ENCODE peak calls at places on chromosomes 7 and 10, in ten cellular contexts. C, W, K, T, O, M, G, E, V and R are unnamed samples.

GRCh38 chr7:139490130-139490529 is 6.7 kb upstream of the KLRG2 start:
- DNase-seq in T (no peak), W (peak; percentile 44), O (no peak), M (peak; percentile 57), K (no peak), V (no peak), G (no peak), E (no peak), C (no peak), R (no peak)

GRCh38 chr10:12876266-12876665 is 125.2 kb downstream of the CCDC3 start:
- DNase-seq in E (no peak), V (no peak), M (no peak), O (no peak), G (no peak), K (no peak), T (no peak), W (no peak), C (no peak), R (no peak)

GRCh38 chr10:17249820-17250219 is 21.8 kb downstream of the VIM start:
- DNase-seq in O (no peak), G (no peak), K (no peak), M (no peak), W (no peak), V (no peak), C (no peak), E (no peak), T (no peak), R (no peak)

GRCh38 chr10:14543048-14543903 is 212.6 kb upstream of the FRMD4A start:
- DNase-seq in O (no peak), T (no peak), C (peak; percentile 38), E (no peak), K (no peak), G (no peak), W (no peak), M (no peak), V (no peak), R (no peak)

GRCh38 chr10:117616179-117616578 is 73.6 kb downstream of the EMX2 start:
- DNase-seq in W (no peak), C (no peak), M (no peak), G (no peak), O (no peak), V (no peak), T (no peak), K (no peak), E (no peak), R (no peak)

GRCh38 chr10:128069351-128070051 is 56.7 kb downstream of the MKI67 start:
- DNase-seq in M (peak; percentile 47), O (peak; percentile 36), G (peak; percentile 57), K (no peak), T (peak; percentile 60), C (peak; percentile 81), E (no peak), W (peak; percentile 60), V (peak; percentile 72), R (peak; percentile 63)

GRCh38 chr7:142870575-142871259 is 14.8 kb downstream of the TRPV6 start:
- DNase-seq in T (no peak), K (no peak), W (no peak), O (no peak), M (no peak), C (no peak), V (no peak), E (no peak), G (no peak), R (no peak)

GRCh38 chr7:5417106-5418071 is 6.2 kb downstream of the TNRC18 start:
- DNase-seq in M (no peak), G (no peak), T (no peak), E (no peak), O (no peak), C (no peak), V (no peak), K (no peak), W (no peak), R (no peak)

GRCh38 chr7:96708872-96709271 is 774 bp downstream of the SEM1 start:
- DNase-seq in W (no peak), E (no peak), M (no peak), V (no peak), T (no peak), G (no peak), K (no peak), O (no peak), C (no peak), R (no peak)

GRCh38 chr7:22356855-22357310 is at the start of gene RAPGEF5:
- DNase-seq in M (no peak), E (no peak), C (peak; percentile 12), T (peak; percentile 7), G (no peak), V (no peak), K (no peak), W (peak; percentile 50), O (no peak), R (no peak)

GRCh38 chr10:68329506-68329861 is 2.4 kb upstream of the HNRNPH3 start:
- DNase-seq in E (no peak), K (no peak), W (no peak), V (no peak), C (no peak), O (no peak), G (no peak), M (no peak), T (no peak), R (no peak)

GRCh38 chr10:21171197-21171935 is 274.3 kb upstream of the NEBL start:
- DNase-seq in C (no peak), K (no peak), M (no peak), V (no peak), W (no peak), G (no peak), E (no peak), O (no peak), T (no peak), R (peak; percentile 52)

GRCh38 chr7:132394283-132395003 is 181.8 kb downstream of the PLXNA4 start:
- DNase-seq in W (peak; percentile 78), C (peak; percentile 12), G (no peak), V (no peak), E (no peak), T (no peak), K (no peak), M (no peak), O (no peak), R (no peak)

GRCh38 chr7:81005254-81005653 is 86.4 kb upstream of the SEMA3C start:
- DNase-seq in O (no peak), K (no peak), C (no peak), W (no peak), M (no peak), T (no peak), G (no peak), E (no peak), V (no peak), R (no peak)

GRCh38 chr7:130865408-130866236 is 131.6 kb upstream of the KLF14 start:
- DNase-seq in K (peak; percentile 39), E (no peak), O (no peak), V (no peak), T (no peak), W (no peak), M (no peak), G (no peak), C (no peak), R (no peak)

GRCh38 chr10:80870282-80870681 is 332.6 kb downstream of the SH2D4B start:
- DNase-seq in V (no peak), E (no peak), W (no peak), K (no peak), M (no peak), G (no peak), C (no peak), O (no peak), T (no peak), R (no peak)

GRCh38 chr7:45699726-45700390 is 125.7 kb downstream of the ADCY1 start:
- DNase-seq in G (no peak), T (no peak), O (no peak), V (no peak), W (no peak), E (no peak), M (no peak), C (no peak), K (no peak), R (no peak)

GRCh38 chr7:38908759-38909335 is at the start of gene VPS41:
- DNase-seq in W (peak; percentile 81), M (peak; percentile 70), G (peak; percentile 38), K (peak; percentile 31), V (peak; percentile 52), E (peak; percentile 21), C (peak; percentile 76), T (peak; percentile 64), O (peak; percentile 73), R (peak; percentile 81)

GRCh38 chr7:1979591-1980560 is 252.9 kb downstream of the MAD1L1 start:
- DNase-seq in K (no peak), V (no peak), O (no peak), T (peak; percentile 63), E (no peak), C (no peak), G (no peak), W (no peak), M (no peak), R (no peak)

GRCh38 chr10:120085386-120085785 is 192.9 kb downstream of the SEC23IP start:
- DNase-seq in G (no peak), W (peak; percentile 41), T (no peak), O (no peak), K (no peak), M (no peak), V (no peak), E (no peak), C (no peak), R (no peak)